ENCODE peak calls at places on chromosomes 7 and 10, in five cellular contexts. E is OCI-LY7, V is mammary epithelial cell, H is astrocyte, A is neuronal stem cell. J is an unnamed sample.

GRCh38 chr7:142813262-142813661 is 41.6 kb upstream of the EPHB6 start:
- DNase-seq in E (no peak), V (no peak), H (peak), A (no peak), J (peak)

GRCh38 chr7:36670585-36671431 is 53.5 kb downstream of the AOAH start:
- DNase-seq in E (peak), V (peak), H (no peak), A (peak), J (peak)

GRCh38 chr7:3007696-3008095 is 36.0 kb downstream of the CARD11 start:
- DNase-seq in E (no peak), V (no peak), H (no peak), A (no peak), J (no peak)

GRCh38 chr10:47370015-47370767 is 13.9 kb downstream of the ZNF488 start:
- DNase-seq in E (no peak), V (no peak), H (no peak), A (no peak), J (no peak)

GRCh38 chr7:149692056-149692455 is 81.3 kb downstream of the ZNF467 start:
- DNase-seq in E (no peak), V (no peak), H (no peak), A (no peak), J (no peak)

GRCh38 chr7:151752816-151753600 is 123.9 kb downstream of the PRKAG2 start:
- DNase-seq in E (no peak), V (no peak), H (peak), A (no peak), J (peak)

GRCh38 chr7:47580175-47580701 is 1.7 kb downstream of the TNS3 start:
- DNase-seq in E (no peak), V (no peak), H (no peak), A (no peak), J (peak)

GRCh38 chr7:145848691-145849090 is 267.9 kb upstream of the CNTNAP2 start:
- DNase-seq in E (peak), V (no peak), H (no peak), A (peak), J (no peak)

GRCh38 chr7:92586403-92586802 is 3.8 kb downstream of the FAM133B start:
- DNase-seq in E (no peak), V (no peak), H (peak), A (no peak), J (peak)

GRCh38 chr7:41979834-41980307 is 257.1 kb downstream of the GLI3 start:
- DNase-seq in E (peak), V (no peak), H (no peak), A (no peak), J (peak)

GRCh38 chr10:60549686-60550085 is 160.0 kb upstream of the ANK3 start:
- DNase-seq in E (peak), V (peak), H (no peak), A (no peak), J (peak)

GRCh38 chr7:80835251-80835650 is 83.6 kb downstream of the SEMA3C start:
- DNase-seq in E (no peak), V (no peak), H (no peak), A (no peak), J (no peak)

GRCh38 chr10:17665742-17666141 is 21.8 kb downstream of the STAM start:
- DNase-seq in E (no peak), V (peak), H (peak), A (no peak), J (peak)

GRCh38 chr10:27745719-27746363 is at the start of gene MKX:
- DNase-seq in E (no peak), V (peak), H (peak), A (peak), J (peak)

GRCh38 chr10:69769395-69769989 is 32.2 kb upstream of the COL13A1 start:
- DNase-seq in E (no peak), V (peak), H (peak), A (no peak), J (peak)

GRCh38 chr10:34580643-34581042 is 234.5 kb downstream of the PARD3 start:
- DNase-seq in E (no peak), V (peak), H (peak), A (no peak), J (peak)

GRCh38 chr10:48399056-48399541 is 92.6 kb downstream of the MAPK8 start:
- DNase-seq in E (no peak), V (no peak), H (peak), A (no peak), J (no peak)

GRCh38 chr7:138979226-138979979 is 1.8 kb downstream of the KIAA1549 start:
- DNase-seq in E (no peak), V (peak), H (no peak), A (no peak), J (no peak)

GRCh38 chr10:50554995-50555568 is 68.7 kb downstream of the SGMS1 start:
- DNase-seq in E (peak), V (no peak), H (peak), A (no peak), J (peak)

GRCh38 chr10:99341860-99342517 is 12.8 kb downstream of the CNNM1 start:
- DNase-seq in E (no peak), V (peak), H (peak), A (no peak), J (peak)

GRCh38 chr7:33836797-33837355 is 68.5 kb upstream of the BMPER start:
- DNase-seq in E (peak), V (no peak), H (no peak), A (no peak), J (peak)

GRCh38 chr7:134462337-134462925 is 3.5 kb upstream of the AKR1B1 start:
- DNase-seq in E (no peak), V (peak), H (peak), A (no peak), J (peak)

GRCh38 chr10:68742397-68742796 is 21.4 kb downstream of the CCAR1 start:
- DNase-seq in E (no peak), V (peak), H (no peak), A (no peak), J (no peak)

GRCh38 chr7:35722054-35722849 is 27.3 kb upstream of the HERPUD2 start:
- DNase-seq in E (peak), V (no peak), H (no peak), A (no peak), J (no peak)

GRCh38 chr7:78501064-78501463 is 702.5 kb downstream of the PHTF2 start:
- DNase-seq in E (no peak), V (no peak), H (no peak), A (no peak), J (no peak)

GRCh38 chr10:923844-924523 is 7.5 kb downstream of the LARP4B start:
- DNase-seq in E (no peak), V (no peak), H (no peak), A (no peak), J (no peak)

GRCh38 chr7:148802101-148802493 is 82.0 kb downstream of the EZH2 start:
- DNase-seq in E (no peak), V (no peak), H (no peak), A (no peak), J (no peak)

GRCh38 chr7:7851381-7851780 is 117.2 kb upstream of the GLCCI1 start:
- DNase-seq in E (no peak), V (peak), H (peak), A (no peak), J (no peak)

GRCh38 chr10:44051584-44052385 is 333.1 kb downstream of the CXCL12 start:
- DNase-seq in E (no peak), V (peak), H (peak), A (no peak), J (peak)

GRCh38 chr10:74706966-74707365 is 119.4 kb upstream of the KAT6B start:
- DNase-seq in E (no peak), V (peak), H (no peak), A (no peak), J (no peak)

GRCh38 chr7:21412953-21413352 is 14.9 kb upstream of the SP4 start:
- DNase-seq in E (no peak), V (no peak), H (no peak), A (no peak), J (no peak)

GRCh38 chr10:124378271-124378670 is 40.5 kb downstream of the OAT start:
- DNase-seq in E (no peak), V (no peak), H (no peak), A (no peak), J (no peak)

GRCh38 chr10:37700886-37701780 is 156.3 kb downstream of the ZNF248 start:
- DNase-seq in E (no peak), V (no peak), H (no peak), A (no peak), J (no peak)

GRCh38 chr10:61271127-61271780 is 181.9 kb downstream of the TMEM26 start:
- DNase-seq in E (no peak), V (peak), H (peak), A (no peak), J (peak)

GRCh38 chr10:72328045-72328828 is 26.5 kb downstream of the DNAJB12 start:
- DNase-seq in E (peak), V (no peak), H (no peak), A (no peak), J (peak)

GRCh38 chr10:100780324-100780723 is 34.9 kb downstream of the PAX2 start:
- DNase-seq in E (no peak), V (no peak), H (no peak), A (no peak), J (no peak)

GRCh38 chr10:98833550-98833949 is 386.8 kb upstream of the HPS1 start:
- DNase-seq in E (no peak), V (no peak), H (no peak), A (no peak), J (no peak)

DNA sequence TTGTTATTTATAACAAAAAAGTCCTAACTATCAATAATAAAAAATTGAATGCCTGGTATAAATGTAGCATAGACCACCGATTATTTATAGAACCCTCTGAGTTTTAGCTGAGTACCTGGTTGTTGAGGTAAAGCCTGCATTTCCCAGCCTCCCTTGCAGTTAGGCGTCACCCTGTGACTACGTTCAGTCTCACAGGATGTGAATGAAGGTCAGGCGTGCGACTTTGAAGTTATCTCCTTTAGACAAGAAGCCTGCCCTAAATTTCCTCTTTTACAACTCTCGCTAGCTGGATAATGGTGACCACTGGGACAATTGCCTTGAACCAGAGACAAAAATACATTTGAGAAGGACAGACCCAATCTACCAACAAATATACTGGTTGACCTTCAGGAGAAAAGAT is 67.5 kb upstream of the TES start:
- DNase-seq in E (no peak), V (no peak), H (no peak), A (no peak), J (no peak)
- H2AFZ ChIP-seq in E (no peak), V (no peak), H (no peak), A (no peak), J (no peak)

GRCh38 chr10:77291596-77292505 is 345.8 kb downstream of the KCNMA1 start:
- DNase-seq in E (no peak), V (peak), H (no peak), A (no peak), J (no peak)
- H2AFZ ChIP-seq in E (no peak), V (no peak), H (peak), A (no peak), J (no peak)

GRCh38 chr10:118304521-118304920 is 37.6 kb downstream of the FAM204A start:
- DNase-seq in E (no peak), V (no peak), H (no peak), A (no peak), J (no peak)
- H2AFZ ChIP-seq in E (no peak), V (no peak), H (no peak), A (no peak), J (no peak)

DNA sequence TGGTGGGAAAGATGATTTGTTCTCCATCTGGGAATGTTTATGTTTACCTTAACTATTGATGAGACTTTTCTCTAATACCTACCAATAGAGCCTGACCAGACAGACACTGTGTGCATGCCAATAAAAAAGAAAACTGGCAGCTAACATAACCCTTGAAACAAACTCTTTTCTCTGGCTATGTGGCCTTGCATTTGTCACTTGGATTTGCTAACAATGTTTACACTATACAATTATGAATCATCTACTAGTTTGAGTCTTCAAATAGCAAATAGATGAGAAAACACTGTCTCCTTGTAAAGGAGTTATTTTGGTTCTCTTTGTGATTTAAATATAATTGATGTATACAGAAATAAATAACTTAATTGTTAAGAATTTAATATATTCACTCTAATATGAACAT is 273.1 kb downstream of the SEMA3D start:
- DNase-seq in E (no peak), V (no peak), H (peak), A (no peak), J (peak)
- H2AFZ ChIP-seq in E (no peak), V (no peak), H (no peak), A (no peak), J (no peak)

DNA sequence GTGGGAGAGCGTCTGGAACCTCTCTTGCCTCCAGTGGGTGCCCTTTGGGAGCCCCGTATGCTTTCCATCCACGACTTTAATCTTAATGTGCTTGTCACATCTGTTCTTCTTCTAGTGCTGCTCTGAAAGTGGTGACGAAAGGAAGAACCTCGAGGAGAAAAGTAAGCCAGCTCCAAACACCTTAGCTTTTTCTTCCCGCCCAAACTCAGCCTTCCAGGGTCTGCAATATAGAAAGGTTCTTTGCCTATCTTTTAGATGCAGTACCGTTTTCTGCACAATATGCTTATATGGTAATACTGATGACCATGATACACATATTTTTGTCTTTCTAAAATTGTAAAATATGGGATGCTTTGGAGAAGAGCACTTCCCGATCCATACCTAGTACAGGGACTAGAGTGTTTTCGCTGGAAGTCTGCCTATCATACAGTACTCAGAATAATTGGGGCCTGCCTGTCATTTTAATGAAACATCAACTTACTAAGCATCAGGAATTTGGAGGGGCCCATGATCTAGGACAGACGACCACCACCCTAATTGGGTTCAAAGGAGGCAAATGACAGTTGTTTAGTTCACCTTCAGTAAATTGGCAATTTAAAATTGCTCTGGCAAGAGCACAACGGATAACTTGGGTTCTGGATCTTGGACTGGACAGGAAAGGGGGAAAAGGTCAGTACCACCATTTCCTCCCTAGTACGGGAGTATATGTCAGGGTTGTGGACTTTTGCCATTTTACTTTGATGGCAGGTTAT is 884 bp downstream of the RINT1 start:
- DNase-seq in E (no peak), V (no peak), H (no peak), A (no peak), J (no peak)
- H2AFZ ChIP-seq in E (peak), V (peak), H (peak), A (peak), J (peak)

GRCh38 chr10:103870503-103870902 is 15.1 kb upstream of the SH3PXD2A start:
- DNase-seq in E (no peak), V (peak), H (no peak), A (no peak), J (no peak)
- H2AFZ ChIP-seq in E (no peak), V (peak), H (no peak), A (peak), J (no peak)